ENCODE peak calls at places on chromosomes 12 and 14, in four cellular contexts. Y is SW 1271, S is brain microvascular endothelial cell, G is psoas muscle. T is an unnamed sample.

GRCh38 chr12:80539029-80539428 is 95.0 kb downstream of the PTPRQ start:
- DNase-seq in Y (no peak), S (no peak), G (no peak), T (no peak)

GRCh38 chr14:66311935-66312334 is 174.2 kb upstream of the CCDC196 start:
- DNase-seq in Y (no peak), S (no peak), G (no peak), T (no peak)

GRCh38 chr12:124044809-124045321 is 71.8 kb downstream of the ZNF664 start:
- DNase-seq in Y (no peak), S (no peak), G (no peak), T (no peak)

GRCh38 chr14:81765654-81766275 is 232.1 kb upstream of the SEL1L start:
- DNase-seq in Y (no peak), S (no peak), G (no peak), T (no peak)

GRCh38 chr12:57135487-57135886 is 7.2 kb downstream of the LRP1 start:
- DNase-seq in Y (no peak), S (no peak), G (peak; percentile 68), T (no peak)

GRCh38 chr14:91349481-91350074 is 68.0 kb downstream of the CCDC88C start:
- DNase-seq in Y (no peak), S (no peak), G (no peak), T (no peak)

GRCh38 chr14:104681689-104682074 is 7.7 kb upstream of the INF2 start:
- DNase-seq in Y (peak; percentile 70), S (peak; percentile 78), G (peak; percentile 87), T (peak; percentile 63)

GRCh38 chr14:25308244-25308643 is 258.3 kb upstream of the STXBP6 start:
- DNase-seq in Y (no peak), S (no peak), G (no peak), T (no peak)

GRCh38 chr12:108033091-108033490 is 96.0 kb upstream of the WSCD2 start:
- DNase-seq in Y (no peak), S (no peak), G (no peak), T (no peak)

GRCh38 chr14:38257500-38257899 is 1.6 kb upstream of the CLEC14A start:
- DNase-seq in Y (no peak), S (no peak), G (no peak), T (no peak)

GRCh38 chr14:106228541-106229158 is 702.3 kb downstream of the TMEM121 start:
- DNase-seq in Y (no peak), S (no peak), G (no peak), T (no peak)

GRCh38 chr12:12788131-12788530 is 2.7 kb downstream of the APOLD1 start:
- DNase-seq in Y (no peak), S (no peak), G (no peak), T (no peak)

GRCh38 chr12:106113042-106113441 is 25.7 kb downstream of the NUAK1 start:
- DNase-seq in Y (no peak), S (peak; percentile 59), G (no peak), T (no peak)

GRCh38 chr14:51868405-51868804 is 8.0 kb downstream of the GNG2 start:
- DNase-seq in Y (no peak), S (no peak), G (no peak), T (no peak)

GRCh38 chr12:6840428-6841138 is at the start of gene GNB3:
- DNase-seq in Y (no peak), S (no peak), G (no peak), T (no peak)

GRCh38 chr12:127172857-127173256 is 1094.1 kb upstream of the TMEM132C start:
- DNase-seq in Y (no peak), S (no peak), G (no peak), T (no peak)

T was measured in amniotic stem cell.